ENCODE peak calls at places on chromosomes 3 and 15, in six cellular contexts. Z, O, A, L, B and W are unnamed samples.

GRCh38 chr15:39195988-39196486 is 384.8 kb upstream of the THBS1 start:
- DNase-seq in Z (no peak), O (no peak), A (no peak), L (no peak), B (peak), W (peak)

GRCh38 chr3:7602297-7602696 is 741.4 kb downstream of the GRM7 start:
- DNase-seq in Z (no peak), O (no peak), A (no peak), L (no peak), B (no peak), W (no peak)

GRCh38 chr3:168123211-168124173 is 27.8 kb upstream of the GOLIM4 start:
- DNase-seq in Z (no peak), O (no peak), A (no peak), L (no peak), B (peak), W (no peak)

GRCh38 chr15:88467935-88468528 is 524 bp downstream of the MRPS11 start:
- DNase-seq in Z (no peak), O (no peak), A (no peak), L (no peak), B (no peak), W (no peak)

GRCh38 chr3:169667380-169667671 is 3.8 kb upstream of the MECOM start:
- DNase-seq in Z (no peak), O (no peak), A (no peak), L (no peak), B (no peak), W (no peak)

GRCh38 chr3:131591394-131591990 is 88.7 kb upstream of the MRPL3 start:
- DNase-seq in Z (no peak), O (no peak), A (no peak), L (no peak), B (peak), W (peak)

GRCh38 chr15:48336940-48337339 is 5.7 kb downstream of the DUT start:
- DNase-seq in Z (no peak), O (no peak), A (peak), L (no peak), B (peak), W (no peak)

GRCh38 chr3:188230962-188231361 is 77.0 kb downstream of the LPP start:
- DNase-seq in Z (no peak), O (no peak), A (no peak), L (no peak), B (no peak), W (peak)

GRCh38 chr3:11459147-11459837 is 184.4 kb downstream of the VGLL4 start:
- DNase-seq in Z (no peak), O (no peak), A (no peak), L (no peak), B (no peak), W (no peak)

GRCh38 chr3:135012101-135012500 is 217.0 kb downstream of the EPHB1 start:
- DNase-seq in Z (no peak), O (no peak), A (no peak), L (no peak), B (no peak), W (no peak)

GRCh38 chr3:71581981-71582611 is 1.4 kb downstream of the FOXP1 start:
- DNase-seq in Z (peak), O (peak), A (peak), L (peak), B (peak), W (no peak)

GRCh38 chr3:107739227-107739626 is 216.5 kb downstream of the BBX start:
- DNase-seq in Z (no peak), O (no peak), A (no peak), L (no peak), B (no peak), W (no peak)

GRCh38 chr3:26964836-26965235 is 342.3 kb downstream of the LRRC3B start:
- DNase-seq in Z (no peak), O (no peak), A (no peak), L (no peak), B (no peak), W (no peak)

GRCh38 chr3:119084371-119085069 is 49.9 kb upstream of the IGSF11 start:
- DNase-seq in Z (no peak), O (no peak), A (no peak), L (no peak), B (no peak), W (no peak)

GRCh38 chr15:75188499-75188898 is 13.2 kb upstream of the C15orf39 start:
- DNase-seq in Z (peak), O (no peak), A (no peak), L (no peak), B (no peak), W (no peak)

GRCh38 chr3:139458348-139458747 is 18.0 kb downstream of the RBP2 start:
- DNase-seq in Z (no peak), O (no peak), A (no peak), L (no peak), B (no peak), W (no peak)

GRCh38 chr3:86991840-86992430 is 986 bp upstream of the VGLL3 start:
- DNase-seq in Z (no peak), O (no peak), A (no peak), L (no peak), B (no peak), W (no peak)

GRCh38 chr15:62962101-62962995 is 80.2 kb upstream of the TPM1 start:
- DNase-seq in Z (no peak), O (no peak), A (no peak), L (no peak), B (no peak), W (peak)

GRCh38 chr3:120875989-120876388 is 32.0 kb upstream of the STXBP5L start:
- DNase-seq in Z (no peak), O (no peak), A (no peak), L (no peak), B (no peak), W (no peak)

GRCh38 chr15:69668963-69669362 is 216.3 kb downstream of the RPLP1 start:
- DNase-seq in Z (peak), O (no peak), A (peak), L (no peak), B (no peak), W (no peak)

GRCh38 chr3:72259755-72260589 is 475.0 kb upstream of the PROK2 start:
- DNase-seq in Z (no peak), O (no peak), A (no peak), L (no peak), B (no peak), W (no peak)

GRCh38 chr15:78083186-78083585 is 5.7 kb upstream of the TBC1D2B start:
- DNase-seq in Z (no peak), O (no peak), A (no peak), L (no peak), B (no peak), W (no peak)

GRCh38 chr3:170180107-170180951 is 1.2 kb downstream of the PHC3 start:
- DNase-seq in Z (peak), O (no peak), A (peak), L (no peak), B (peak), W (no peak)

GRCh38 chr15:50828610-50829206 is 63.2 kb upstream of the SPPL2A start:
- DNase-seq in Z (no peak), O (no peak), A (no peak), L (peak), B (peak), W (peak)

GRCh38 chr3:4995500-4996053 is 16.3 kb downstream of the BHLHE40 start:
- DNase-seq in Z (no peak), O (no peak), A (no peak), L (no peak), B (peak), W (no peak)